ENCODE peak calls at places on chromosomes 12 and 14, in four cellular contexts. One of them, this sample, is unnamed.

GRCh38 chr12:92550661-92551060 is 152.1 kb upstream of the PLEKHG7 start:
- DNase-seq in NCI-H1105: no peak
- DNase-seq in ELR: peak; percentile 10
- DNase-seq in A172: no peak
- DNase-seq in this sample: no peak

GRCh38 chr12:62914443-62914909 is 20.5 kb downstream of the PPM1H start:
- DNase-seq in A172: no peak
- DNase-seq in ELR: no peak
- DNase-seq in NCI-H1105: no peak
- DNase-seq in this sample: no peak

GRCh38 chr12:77940566-77940965 is 109.9 kb downstream of the NAV3 start:
- DNase-seq in NCI-H1105: no peak
- DNase-seq in ELR: peak; percentile 61
- DNase-seq in A172: peak; percentile 36
- DNase-seq in this sample: no peak

GRCh38 chr14:101520621-101521305 is 40.5 kb upstream of the DIO3 start:
- DNase-seq in A172: no peak
- DNase-seq in NCI-H1105: no peak
- DNase-seq in ELR: no peak
- DNase-seq in this sample: no peak

GRCh38 chr12:109770104-109770860 is 56.7 kb downstream of the FAM222A start:
- DNase-seq in ELR: no peak
- DNase-seq in A172: no peak
- DNase-seq in NCI-H1105: no peak
- DNase-seq in this sample: no peak

GRCh38 chr12:52395761-52396434 is 10.2 kb downstream of the KRT82 start:
- DNase-seq in NCI-H1105: no peak
- DNase-seq in ELR: peak; percentile 13
- DNase-seq in A172: no peak
- DNase-seq in this sample: peak; percentile 43

GRCh38 chr12:8709124-8709830 is 11.5 kb downstream of the RIMKLB start:
- DNase-seq in A172: no peak
- DNase-seq in NCI-H1105: no peak
- DNase-seq in ELR: peak; percentile 5
- DNase-seq in this sample: no peak

GRCh38 chr12:93442411-93443340 is 929 bp upstream of the UBE2N start:
- DNase-seq in ELR: peak; percentile 33
- DNase-seq in A172: peak; percentile 7
- DNase-seq in NCI-H1105: no peak
- DNase-seq in this sample: no peak

GRCh38 chr14:72850360-72850759 is 43.5 kb downstream of the DPF3 start:
- DNase-seq in NCI-H1105: no peak
- DNase-seq in A172: no peak
- DNase-seq in ELR: no peak
- DNase-seq in this sample: no peak

GRCh38 chr12:26091837-26092236 is 33.0 kb downstream of the BHLHE41 start:
- DNase-seq in ELR: peak; percentile 4
- DNase-seq in NCI-H1105: no peak
- DNase-seq in A172: no peak
- DNase-seq in this sample: no peak

This sample was measured in NCI-H526 treated with DMSO at 0.1 percent for 48 hours.